ENCODE peak calls at places on chromosomes 6 and 20, in nine cellular contexts. L is lung; W is Panc1; Z is RWPE1; F is PC-3; B is HFFc6; S is AG10803; J is endothelial cell of umbilical vein; D is CD8-positive, alpha-beta T cell. M is an unnamed sample.

GRCh38 chr20:59025086-59025485 is 5.9 kb downstream of the TUBB1 start:
- DNase-seq in L (no peak), W (no peak), Z (no peak), F (no peak), B (no peak), S (no peak), J (no peak), D (no peak), M (no peak)

GRCh38 chr20:50837532-50838321 is 42.9 kb downstream of the BCAS4 start:
- DNase-seq in L (no peak), W (no peak), Z (peak; percentile 61), F (peak; percentile 11), B (peak; percentile 90), S (peak; percentile 100), J (no peak), D (no peak), M (peak; percentile 99)

GRCh38 chr6:97459986-97460385 is 177.0 kb upstream of the MMS22L start:
- DNase-seq in L (no peak), W (no peak), Z (no peak), F (no peak), B (no peak), S (no peak), J (no peak), D (no peak), M (no peak)

GRCh38 chr20:10636326-10636818 is 37.4 kb downstream of the JAG1 start:
- DNase-seq in L (no peak), W (no peak), Z (no peak), F (peak; percentile 36), B (no peak), S (peak; percentile 48), J (peak; percentile 73), D (no peak), M (peak; percentile 35)

GRCh38 chr6:45920819-45921511 is 94.7 kb downstream of the CLIC5 start:
- DNase-seq in L (no peak), W (no peak), Z (no peak), F (peak; percentile 54), B (no peak), S (no peak), J (no peak), D (no peak), M (no peak)

GRCh38 chr6:82160255-82160990 is 87.1 kb downstream of the IBTK start:
- DNase-seq in L (no peak), W (no peak), Z (no peak), F (no peak), B (no peak), S (no peak), J (no peak), D (no peak), M (no peak)

GRCh38 chr20:40493071-40493470 is 196.0 kb downstream of the MAFB start:
- DNase-seq in L (peak; percentile 70), W (no peak), Z (no peak), F (no peak), B (no peak), S (peak; percentile 86), J (peak; percentile 36), D (no peak), M (peak; percentile 70)

GRCh38 chr6:130076512-130076911 is 58.1 kb downstream of the L3MBTL3 start:
- DNase-seq in L (no peak), W (no peak), Z (no peak), F (peak; percentile 8), B (peak; percentile 8), S (peak; percentile 13), J (no peak), D (no peak), M (no peak)

GRCh38 chr6:50272611-50273010 is 222.9 kb upstream of the DEFB112 start:
- DNase-seq in L (no peak), W (no peak), Z (no peak), F (peak; percentile 19), B (no peak), S (no peak), J (no peak), D (no peak), M (no peak)

GRCh38 chr20:18057106-18057993 is at the start of gene OVOL2:
- DNase-seq in L (peak; percentile 89), W (no peak), Z (peak; percentile 77), F (peak; percentile 95), B (no peak), S (no peak), J (no peak), D (no peak), M (peak; percentile 19)

GRCh38 chr6:144437105-144437504 is 152.0 kb downstream of the UTRN start:
- DNase-seq in L (no peak), W (no peak), Z (no peak), F (no peak), B (no peak), S (no peak), J (no peak), D (no peak), M (no peak)

GRCh38 chr6:13427838-13428527 is 59.4 kb downstream of the GFOD1 start:
- DNase-seq in L (no peak), W (no peak), Z (no peak), F (no peak), B (no peak), S (no peak), J (peak; percentile 61), D (peak; percentile 54), M (no peak)

GRCh38 chr6:125945378-125946141 is 11.0 kb upstream of the HINT3 start:
- DNase-seq in L (no peak), W (no peak), Z (no peak), F (no peak), B (peak; percentile 37), S (no peak), J (peak; percentile 59), D (no peak), M (peak; percentile 39)

GRCh38 chr6:148523051-148523450 is 180.4 kb downstream of the SASH1 start:
- DNase-seq in L (no peak), W (no peak), Z (no peak), F (peak; percentile 28), B (peak; percentile 85), S (peak; percentile 96), J (no peak), D (no peak), M (peak; percentile 93)

GRCh38 chr6:91198588-91199255 is 611.9 kb upstream of the MAP3K7 start:
- DNase-seq in L (no peak), W (no peak), Z (no peak), F (no peak), B (no peak), S (no peak), J (no peak), D (no peak), M (no peak)

DNA sequence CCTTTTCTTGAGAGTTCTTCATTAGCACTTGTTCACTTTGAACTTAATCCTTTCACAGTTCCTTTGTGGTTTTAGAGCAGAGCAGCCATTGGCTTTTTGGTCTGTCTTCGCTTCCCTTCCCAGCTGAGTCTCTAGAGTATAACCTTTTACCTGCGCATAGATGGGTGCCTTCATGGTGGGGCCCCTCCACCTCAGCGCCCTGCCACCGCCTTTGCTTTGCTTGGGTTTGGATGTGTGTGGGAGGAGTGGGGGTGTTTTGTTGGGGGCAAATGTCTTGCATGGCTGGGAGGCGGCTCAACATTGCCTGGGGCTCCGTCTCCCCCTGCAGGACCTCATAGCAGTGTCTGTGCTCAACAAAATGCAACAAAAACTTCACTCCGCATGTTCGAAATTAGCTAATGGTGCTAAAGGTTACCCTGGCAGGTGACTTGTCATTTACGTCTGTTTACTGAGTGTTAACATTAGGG is 11.9 kb downstream of the PYGB start:
- DNase-seq in L (no peak), W (no peak), Z (no peak), F (no peak), B (no peak), S (no peak), J (no peak), D (no peak), M (no peak)
- TF ChIP-seq CTCF in L (no peak), W (no peak), Z (no peak), F (no peak), B (no peak), S (no peak), J (no peak), D (no peak), M (no peak)

DNA sequence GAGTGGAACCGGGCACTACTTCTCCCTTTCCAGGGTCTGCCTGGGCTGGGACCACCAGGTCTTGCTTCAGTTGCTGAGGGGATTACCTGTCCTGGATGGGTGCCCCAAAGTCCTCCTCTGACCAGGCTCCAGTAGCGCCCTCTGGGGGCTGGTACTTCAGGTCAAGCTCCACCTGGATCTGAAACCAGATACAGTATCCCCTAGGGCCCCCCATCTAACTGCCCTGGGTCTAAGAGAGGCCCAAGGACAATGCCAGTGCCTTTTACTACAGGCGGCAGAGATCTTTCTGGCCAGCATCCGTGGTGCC is 11.2 kb upstream of the SPAG4 start:
- DNase-seq in L (no peak), W (no peak), Z (no peak), F (no peak), B (no peak), S (no peak), J (peak; percentile 23), D (no peak), M (no peak)
- TF ChIP-seq CTCF in L (no peak), W (no peak), Z (no peak), F (peak; percentile 62), B (peak; percentile 69), S (peak; percentile 17), J (peak; percentile 39), D (no peak), M (peak; percentile 29)

DNA sequence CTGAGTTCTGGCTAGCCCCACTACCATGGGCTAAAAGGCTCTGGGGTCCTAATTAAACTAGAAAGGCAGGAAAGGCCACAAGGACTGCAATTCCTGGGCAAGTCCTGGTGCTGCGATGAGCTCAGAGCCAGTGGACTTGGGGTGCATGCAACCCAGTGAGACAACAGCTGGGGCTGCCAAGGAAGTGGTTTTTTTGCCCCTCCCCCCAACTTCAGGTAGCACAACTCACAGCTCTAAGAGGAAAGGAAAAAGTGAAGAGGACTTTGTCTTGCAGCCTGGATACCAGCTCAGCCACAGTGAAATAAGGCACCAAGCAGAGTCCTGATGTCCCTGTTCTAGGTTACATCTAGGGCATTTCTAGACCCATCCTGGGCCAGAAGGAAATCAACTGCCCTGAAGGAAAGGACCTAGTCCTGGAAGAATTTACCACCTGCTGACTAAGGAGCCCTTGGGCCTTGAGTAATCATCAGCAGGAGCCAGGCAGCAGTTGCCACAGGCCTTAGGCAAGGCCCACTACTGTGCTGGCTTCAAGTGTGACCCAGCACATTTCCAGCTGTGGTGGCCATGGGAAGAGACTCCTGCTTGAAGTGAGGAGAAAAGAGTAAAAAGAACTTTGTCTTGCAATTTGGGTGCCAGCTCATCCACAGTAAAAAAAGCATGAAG is 358.4 kb downstream of the BTBD3 start:
- DNase-seq in L (no peak), W (no peak), Z (no peak), F (peak; percentile 45), B (no peak), S (no peak), J (no peak), D (no peak), M (no peak)
- TF ChIP-seq CTCF in L (no peak), W (no peak), Z (no peak), F (no peak), B (no peak), S (no peak), J (no peak), D (no peak), M (no peak)

DNA sequence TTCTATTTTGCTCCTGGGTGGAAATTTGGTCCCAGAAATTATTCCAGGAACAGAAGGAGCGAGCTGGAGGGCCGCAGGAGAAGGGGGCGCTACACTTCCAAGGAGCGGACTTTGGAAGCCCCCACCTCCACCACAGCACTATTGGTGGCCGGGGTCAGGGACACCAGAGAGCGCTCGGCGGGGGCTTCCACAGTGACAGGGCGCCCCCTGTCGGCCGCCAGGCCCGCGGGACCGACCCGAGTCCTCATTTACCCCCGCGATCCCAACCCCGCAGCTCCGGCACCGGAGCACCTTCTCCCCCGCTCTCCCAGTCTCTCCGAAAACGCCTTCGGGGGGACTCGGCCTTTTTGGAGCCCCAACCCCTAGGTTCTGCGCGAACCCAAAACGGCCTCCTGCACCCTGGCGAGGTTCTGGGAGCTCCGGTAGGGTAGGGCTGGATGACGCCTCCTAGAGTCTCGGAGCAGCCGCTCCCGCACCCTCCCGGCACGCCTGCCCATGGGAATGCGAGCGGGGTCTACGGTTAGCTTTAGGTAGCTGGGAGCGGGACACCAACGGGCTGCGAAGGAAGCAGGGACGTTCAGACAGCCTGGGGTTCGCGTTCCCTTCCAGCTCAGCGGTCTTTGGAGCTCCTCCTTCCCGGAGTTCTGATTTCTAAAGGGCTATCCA is 2.4 kb upstream of the FOXA2 start:
- DNase-seq in L (peak; percentile 61), W (no peak), Z (peak; percentile 50), F (peak; percentile 63), B (no peak), S (no peak), J (no peak), D (no peak), M (no peak)
- TF ChIP-seq CTCF in L (no peak), W (peak; percentile 97), Z (peak; percentile 80), F (peak; percentile 95), B (peak; percentile 53), S (peak; percentile 43), J (peak; percentile 51), D (no peak), M (no peak)